ENCODE peak calls at places on chromosomes 7 and 10, in four cellular contexts. One of them, this sample, is unnamed.

GRCh38 chr7:125834421-125834820 is 904.8 kb upstream of the POT1 start:
- DNase-seq in endothelial cell: no peak
- DNase-seq in pons: no peak
- DNase-seq in colonic mucosa: no peak
- DNase-seq in this sample: no peak

GRCh38 chr10:14356921-14357320 is 26.2 kb upstream of the FRMD4A start:
- DNase-seq in pons: no peak
- DNase-seq in endothelial cell: no peak
- DNase-seq in colonic mucosa: no peak
- DNase-seq in this sample: no peak

GRCh38 chr7:44305564-44306507 is 19.6 kb downstream of the CAMK2B start:
- DNase-seq in pons: no peak
- DNase-seq in colonic mucosa: peak
- DNase-seq in endothelial cell: no peak
- DNase-seq in this sample: no peak

GRCh38 chr7:105073143-105073542 is 59.1 kb downstream of the KMT2E start:
- DNase-seq in endothelial cell: no peak
- DNase-seq in colonic mucosa: no peak
- DNase-seq in pons: no peak
- DNase-seq in this sample: no peak

GRCh38 chr7:74084722-74085578 is 1.3 kb downstream of the LIMK1 start:
- DNase-seq in colonic mucosa: no peak
- DNase-seq in endothelial cell: no peak
- DNase-seq in pons: no peak
- DNase-seq in this sample: no peak

GRCh38 chr10:34781709-34782108 is 33.4 kb downstream of the PARD3 start:
- DNase-seq in pons: no peak
- DNase-seq in endothelial cell: no peak
- DNase-seq in colonic mucosa: no peak
- DNase-seq in this sample: no peak

GRCh38 chr10:44864042-44864436 is 47.1 kb upstream of the TMEM72 start:
- DNase-seq in colonic mucosa: peak
- DNase-seq in endothelial cell: no peak
- DNase-seq in pons: no peak
- DNase-seq in this sample: no peak

GRCh38 chr10:7519351-7519750 is 108.5 kb upstream of the SFMBT2 start:
- DNase-seq in colonic mucosa: no peak
- DNase-seq in endothelial cell: no peak
- DNase-seq in pons: no peak
- DNase-seq in this sample: no peak

GRCh38 chr7:128037880-128038619 is 6.8 kb upstream of the LRRC4 start:
- DNase-seq in endothelial cell: no peak
- DNase-seq in colonic mucosa: no peak
- DNase-seq in pons: no peak
- DNase-seq in this sample: no peak

GRCh38 chr7:111098011-111098925 is 7.3 kb downstream of the LRRN3 start:
- DNase-seq in endothelial cell: peak
- DNase-seq in colonic mucosa: no peak
- DNase-seq in pons: peak
- DNase-seq in this sample: no peak

GRCh38 chr10:34727595-34728033 is 87.5 kb downstream of the PARD3 start:
- DNase-seq in endothelial cell: no peak
- DNase-seq in colonic mucosa: no peak
- DNase-seq in pons: no peak
- DNase-seq in this sample: no peak

GRCh38 chr10:90723416-90724068 is 134.3 kb downstream of the HTR7 start:
- DNase-seq in pons: peak
- DNase-seq in endothelial cell: no peak
- DNase-seq in colonic mucosa: no peak
- DNase-seq in this sample: no peak

GRCh38 chr10:131651674-131652093 is 249.1 kb upstream of the PPP2R2D start:
- DNase-seq in pons: no peak
- DNase-seq in endothelial cell: no peak
- DNase-seq in colonic mucosa: no peak
- DNase-seq in this sample: no peak

GRCh38 chr7:130430841-130431713 is 9.7 kb downstream of the CEP41 start:
- DNase-seq in pons: no peak
- DNase-seq in endothelial cell: no peak
- DNase-seq in colonic mucosa: no peak
- DNase-seq in this sample: no peak

GRCh38 chr10:63929826-63930467 is 408.7 kb downstream of the REEP3 start:
- DNase-seq in pons: no peak
- DNase-seq in endothelial cell: no peak
- DNase-seq in colonic mucosa: no peak
- DNase-seq in this sample: no peak

GRCh38 chr7:154990964-154991514 is 11.9 kb downstream of the PAXIP1 start:
- DNase-seq in endothelial cell: no peak
- DNase-seq in colonic mucosa: no peak
- DNase-seq in pons: no peak
- DNase-seq in this sample: no peak

GRCh38 chr10:80397014-80397413 is 11.3 kb upstream of the PRXL2A start:
- DNase-seq in colonic mucosa: no peak
- DNase-seq in endothelial cell: no peak
- DNase-seq in pons: no peak
- DNase-seq in this sample: no peak

GRCh38 chr10:71747039-71747807 is 26.1 kb downstream of the VSIR start:
- DNase-seq in pons: no peak
- DNase-seq in colonic mucosa: peak
- DNase-seq in endothelial cell: no peak
- DNase-seq in this sample: no peak

GRCh38 chr10:71486465-71487114 is 89.9 kb downstream of the CDH23 start:
- DNase-seq in colonic mucosa: peak
- DNase-seq in pons: no peak
- DNase-seq in endothelial cell: peak
- DNase-seq in this sample: no peak

GRCh38 chr10:124000792-124001201 is 92.6 kb downstream of the CHST15 start:
- DNase-seq in endothelial cell: no peak
- DNase-seq in colonic mucosa: no peak
- DNase-seq in pons: no peak
- DNase-seq in this sample: no peak

GRCh38 chr10:86373828-86374227 is 7.2 kb upstream of the GRID1 start:
- DNase-seq in colonic mucosa: peak
- DNase-seq in pons: no peak
- DNase-seq in endothelial cell: no peak
- DNase-seq in this sample: no peak

GRCh38 chr7:65269150-65269856 is 104.4 kb upstream of the ZNF92 start:
- DNase-seq in pons: no peak
- DNase-seq in endothelial cell: peak
- DNase-seq in colonic mucosa: peak
- DNase-seq in this sample: no peak